ENCODE peak calls at places on chromosome 22, in four cellular contexts. O, C, B and W are unnamed samples. For H3K9me1, the result is how much of the 10 kb centered on the place peaks cover.

GRCh38 chr22:18997306-18997924 is 61.3 kb upstream of the PRODH start:
- DNase-seq in O (no peak), C (no peak), B (no peak), W (no peak)

GRCh38 chr22:42376721-42377177 is 55.5 kb downstream of the NFAM1 start:
- DNase-seq in O (peak), C (no peak), B (peak), W (no peak)

GRCh38 chr22:20206709-20207215 is 55.9 kb upstream of the CCDC188 start:
- DNase-seq in O (peak), C (peak), B (peak), W (no peak)

GRCh38 chr22:43310798-43311197 is 32.4 kb downstream of the SCUBE1 start:
- DNase-seq in O (no peak), C (no peak), B (no peak), W (no peak)

GRCh38 chr22:41603873-41604332 is 14.3 kb upstream of the PMM1 start:
- DNase-seq in O (no peak), C (no peak), B (peak), W (no peak)

GRCh38 chr22:42992092-42992491 is 22.9 kb downstream of the PACSIN2 start:
- DNase-seq in O (no peak), C (no peak), B (no peak), W (no peak)

GRCh38 chr22:25083414-25084166 is 116.1 kb upstream of the CRYBB3 start:
- DNase-seq in O (no peak), C (no peak), B (no peak), W (no peak)

GRCh38 chr22:37647928-37648327 is 8.5 kb downstream of the SH3BP1 start:
- DNase-seq in O (no peak), C (no peak), B (no peak), W (no peak)

GRCh38 chr22:46791201-46791731 is 28.8 kb downstream of the TBC1D22A start:
- DNase-seq in O (peak), C (peak), B (no peak), W (no peak)

GRCh38 chr22:44329179-44329796 is 16.5 kb upstream of the SHISAL1 start:
- DNase-seq in O (peak), C (no peak), B (no peak), W (no peak)
- H3K9me1 ChIP-seq in O (under half), C (under half), B (under half), W (under half)

GRCh38 chr22:23079240-23079768 is 9.0 kb downstream of the GNAZ start:
- DNase-seq in O (no peak), C (no peak), B (no peak), W (no peak)

GRCh38 chr22:23076896-23077572 is 6.7 kb downstream of the GNAZ start:
- DNase-seq in O (no peak), C (no peak), B (no peak), W (no peak)

GRCh38 chr22:23079814-23080521 is 9.6 kb downstream of the GNAZ start:
- DNase-seq in O (no peak), C (no peak), B (no peak), W (no peak)

GRCh38 chr22:23077627-23078461 is 7.5 kb downstream of the GNAZ start:
- DNase-seq in O (no peak), C (no peak), B (peak), W (no peak)

GRCh38 chr22:23078462-23078787 is 8.1 kb downstream of the GNAZ start:
- DNase-seq in O (no peak), C (no peak), B (no peak), W (no peak)
- TF ChIP-seq CTCF in O (no peak), C (no peak), B (no peak), W (no peak)

GRCh38 chr22:44954113-44954512 is 55.7 kb downstream of the PHF21B start:
- DNase-seq in O (no peak), C (no peak), B (no peak), W (no peak)
- H3K9ac ChIP-seq in O (no peak), C (no peak), B (no peak), W (no peak)

DNA sequence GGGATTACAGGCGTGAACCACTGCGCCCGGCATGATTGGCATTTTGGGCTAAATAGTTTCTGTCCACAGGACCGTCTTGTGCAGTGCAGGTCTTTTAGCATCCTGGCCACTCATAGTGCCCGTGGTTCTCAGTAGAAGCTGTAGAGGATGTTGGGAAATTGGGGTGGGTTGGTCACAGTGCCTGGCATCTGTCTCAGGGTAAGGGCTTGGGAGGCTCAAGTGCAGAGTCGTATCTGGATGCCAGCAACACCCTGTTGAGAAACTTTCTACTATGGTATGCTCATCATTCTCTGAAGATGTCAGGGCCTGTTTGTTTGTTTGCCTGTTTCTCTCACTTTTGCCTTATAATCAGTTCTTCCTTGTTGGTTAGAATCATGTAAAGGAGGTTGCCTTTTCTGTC is 21.9 kb downstream of the UBE2L3 start:
- DNase-seq in O (no peak), C (no peak), B (no peak), W (no peak)
- H3K9me1 ChIP-seq in O (under half), C (under half), B (under half), W (under half)

DNA sequence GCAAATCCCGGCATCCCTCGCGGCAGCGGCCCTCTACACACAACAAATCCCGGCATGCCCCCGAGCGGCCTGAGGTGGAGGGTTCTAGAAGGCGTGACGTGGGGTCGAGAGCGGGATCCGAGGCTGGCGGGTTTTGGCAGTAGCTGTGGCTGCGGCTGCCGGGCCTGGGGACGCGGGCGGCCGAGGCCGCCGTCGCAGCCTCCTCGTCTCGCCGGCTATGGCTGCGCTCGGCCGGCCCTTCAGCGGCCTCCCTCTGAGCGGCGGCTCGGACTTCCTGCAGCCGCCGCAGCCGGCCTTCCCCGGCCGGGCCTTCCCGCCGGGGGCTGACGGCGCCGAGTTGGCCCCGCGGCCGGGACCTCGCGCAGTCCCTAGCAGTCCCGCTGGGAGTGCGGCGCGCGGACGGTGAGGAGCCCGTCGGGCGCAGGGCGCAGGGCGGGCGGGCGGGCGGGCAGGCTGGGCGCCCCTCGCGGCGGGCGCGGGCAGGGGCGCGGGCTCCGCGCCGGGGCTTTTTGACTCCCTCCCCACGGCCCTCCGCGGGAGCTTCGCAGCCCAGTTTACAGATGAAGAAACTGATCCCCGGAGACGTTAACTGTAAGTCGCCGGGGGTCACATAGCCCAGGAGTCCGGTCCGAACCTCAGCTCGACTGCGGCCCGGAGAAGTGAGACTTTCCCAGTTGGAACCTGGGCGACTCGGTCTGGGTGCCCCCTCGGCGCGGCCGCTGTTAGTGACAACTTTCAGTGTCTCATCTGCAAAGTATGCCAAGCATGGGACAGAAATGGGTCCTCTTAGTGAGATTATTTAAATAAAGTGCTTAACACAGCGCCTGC is at the start of gene CCDC117:
- DNase-seq in O (peak), C (peak), B (peak), W (no peak)
- TF ChIP-seq CTCF in O (peak), C (peak), B (peak), W (peak)

DNA sequence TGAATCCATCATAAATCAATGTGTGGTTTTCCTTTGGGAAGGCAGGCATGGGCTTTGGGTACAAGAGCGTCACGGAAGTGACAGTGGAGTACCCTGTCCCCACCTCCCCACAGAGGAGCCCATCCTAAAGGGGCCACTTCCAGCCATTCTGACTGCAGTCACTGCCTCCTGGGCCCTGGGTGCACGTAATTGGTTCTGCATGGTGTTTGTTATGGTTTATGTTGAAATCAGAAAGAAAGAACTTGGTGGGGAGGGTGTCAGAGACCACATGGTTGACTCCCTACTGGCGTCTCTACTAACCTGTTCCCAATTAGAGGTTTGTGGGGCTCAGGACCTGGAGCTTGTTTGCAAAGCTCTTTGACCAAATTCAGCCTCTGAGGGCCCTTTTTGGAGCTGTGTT is 40.8 kb downstream of the RIBC2 start:
- DNase-seq in O (peak), C (no peak), B (no peak), W (no peak)
- H3K9ac ChIP-seq in O (no peak), C (no peak), B (no peak), W (no peak)